ENCODE peak calls at places on chromosomes 4 and X, in seven cellular contexts. Y is ascending aorta, K is lower lobe of right lung, C is fibroblast of lung, R is tibial artery, U is colonic mucosa, Z is aorta. S is an unnamed sample. For H3K27me3 and H3K4me1, the result is how much of the 10 kb centered on the place peaks cover.

GRCh38 chr4:172287112-172287511 is 473.9 kb downstream of the GALNTL6 start:
- DNase-seq in Y (no peak), K (no peak), C (no peak), R (no peak), U (no peak), Z (no peak), S (no peak)

GRCh38 chrX:75746891-75747639 is 38.0 kb downstream of the MAGEE2 start:
- DNase-seq in Y (no peak), K (peak), C (peak), R (no peak), U (peak), Z (peak), S (no peak)

GRCh38 chr4:83219344-83219990 is 65.1 kb downstream of the COQ2 start:
- DNase-seq in Y (no peak), K (peak), C (no peak), R (no peak), U (no peak), Z (no peak), S (peak)

GRCh38 chrX:97039363-97040029 is 155.8 kb downstream of the RPA4 start:
- DNase-seq in Y (no peak), K (no peak), C (peak), R (no peak), U (peak), Z (peak), S (no peak)

GRCh38 chr4:18458465-18458864 is 436.9 kb upstream of the LCORL start:
- DNase-seq in Y (no peak), K (no peak), C (no peak), R (no peak), U (no peak), Z (no peak), S (no peak)

GRCh38 chrX:9627827-9628406 is 137.7 kb downstream of the GPR143 start:
- DNase-seq in Y (no peak), K (no peak), C (peak), R (no peak), U (no peak), Z (no peak), S (no peak)

GRCh38 chr4:8245879-8246833 is 23.4 kb upstream of the HTRA3 start:
- DNase-seq in Y (no peak), K (peak), C (no peak), R (no peak), U (no peak), Z (no peak), S (no peak)

GRCh38 chrX:130109429-130110378 is 593 bp downstream of the ELF4 start:
- DNase-seq in Y (no peak), K (peak), C (peak), R (peak), U (no peak), Z (peak), S (no peak)

GRCh38 chrX:34332336-34332735 is 200.2 kb upstream of the FAM47A start:
- DNase-seq in Y (no peak), K (no peak), C (peak), R (no peak), U (no peak), Z (no peak), S (no peak)

GRCh38 chrX:111098874-111099273 is 2.9 kb downstream of the PAK3 start:
- DNase-seq in Y (no peak), K (peak), C (peak), R (peak), U (peak), Z (peak), S (no peak)

GRCh38 chr4:7890635-7891393 is 48.8 kb downstream of the AFAP1 start:
- DNase-seq in Y (no peak), K (no peak), C (peak), R (no peak), U (no peak), Z (no peak), S (no peak)

GRCh38 chr4:3299122-3299521 is 6.3 kb downstream of the RGS12 start:
- DNase-seq in Y (no peak), K (no peak), C (no peak), R (no peak), U (peak), Z (peak), S (no peak)
- H3K27me3 ChIP-seq in Y (under half), K (under half), C (under half), R (under half), U (under half), Z (under half), S (under half)

DNA sequence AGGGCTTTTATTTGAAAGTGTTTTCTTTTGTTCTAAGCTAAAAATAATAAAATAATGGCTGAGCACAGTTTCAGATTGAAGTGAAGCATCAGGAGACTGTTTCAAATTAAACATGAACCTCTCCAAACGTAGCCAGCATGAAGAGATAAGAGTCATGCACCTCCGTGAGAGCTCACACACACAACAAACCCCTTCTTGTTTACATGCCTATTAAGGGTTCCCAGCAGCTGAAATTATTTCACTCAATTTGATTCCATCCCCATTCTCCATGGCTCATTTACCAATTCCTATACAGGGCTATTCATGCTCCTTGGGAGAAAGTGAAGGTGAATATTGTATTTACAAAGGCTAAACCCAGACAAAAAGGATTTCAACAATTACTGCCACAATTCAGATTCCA is 954.1 kb upstream of the INTU start:
- DNase-seq in Y (no peak), K (no peak), C (no peak), R (no peak), U (no peak), Z (no peak), S (no peak)
- H3K27ac ChIP-seq in Y (no peak), K (no peak), C (no peak), R (no peak), U (no peak), Z (no peak), S (no peak)

GRCh38 chr4:182873726-182874125 is 43.5 kb downstream of the DCTD start:
- DNase-seq in Y (no peak), K (no peak), C (no peak), R (peak), U (no peak), Z (no peak), S (no peak)
- H3K4me1 ChIP-seq in Y (under half), K (under half), C (under half), R (under half), U (under half), Z (under half), S (under half)

GRCh38 chr4:84511703-84512102 is 12.6 kb upstream of the NKX6-1 start:
- DNase-seq in Y (no peak), K (no peak), C (no peak), R (no peak), U (no peak), Z (no peak), S (no peak)
- H3K27me3 ChIP-seq in Y (under half), K (under half), C (under half), R (under half), U (under half), Z (under half), S (under half)

GRCh38 chrX:39519566-39520301 is 578.0 kb downstream of the BCOR start:
- DNase-seq in Y (no peak), K (no peak), C (no peak), R (no peak), U (no peak), Z (no peak), S (no peak)

GRCh38 chrX:39513836-39514235 is 583.9 kb downstream of the BCOR start:
- DNase-seq in Y (no peak), K (no peak), C (no peak), R (no peak), U (no peak), Z (no peak), S (no peak)

GRCh38 chrX:39519213-39519544 is 578.6 kb downstream of the BCOR start:
- DNase-seq in Y (no peak), K (no peak), C (peak), R (no peak), U (no peak), Z (no peak), S (no peak)

GRCh38 chrX:39518451-39519212 is 579.1 kb downstream of the BCOR start:
- DNase-seq in Y (no peak), K (no peak), C (no peak), R (peak), U (no peak), Z (no peak), S (no peak)

GRCh38 chrX:39516399-39516798 is 581.4 kb downstream of the BCOR start:
- DNase-seq in Y (no peak), K (no peak), C (no peak), R (no peak), U (no peak), Z (no peak), S (no peak)
- H3K27ac ChIP-seq in Y (no peak), K (no peak), C (no peak), R (no peak), U (no peak), Z (no peak), S (no peak)

GRCh38 chr4:141898336-141898735 is 262.0 kb downstream of the IL15 start:
- DNase-seq in Y (no peak), K (no peak), C (peak), R (no peak), U (no peak), Z (no peak), S (no peak)
- H3K4me1 ChIP-seq in Y (under half), K (under half), C (under half), R (under half), U (under half), Z (under half), S (under half)

GRCh38 chr4:133149932-133150642 is 993 bp downstream of the PCDH10 start:
- DNase-seq in Y (no peak), K (no peak), C (peak), R (no peak), U (no peak), Z (no peak), S (no peak)
- H3K27me3 ChIP-seq in Y (under half), K (half or more), C (under half), R (under half), U (half or more), Z (under half), S (half or more)

GRCh38 chr4:54657194-54657555 is 582 bp upstream of the KIT start:
- DNase-seq in Y (no peak), K (no peak), C (no peak), R (no peak), U (no peak), Z (no peak), S (no peak)

GRCh38 chr4:54660145-54660535 is 2.4 kb downstream of the KIT start:
- DNase-seq in Y (no peak), K (no peak), C (no peak), R (no peak), U (no peak), Z (no peak), S (no peak)

GRCh38 chr4:54659213-54660144 is 1.7 kb downstream of the KIT start:
- DNase-seq in Y (no peak), K (no peak), C (peak), R (no peak), U (no peak), Z (no peak), S (no peak)

GRCh38 chr4:54658321-54659093 is 750 bp downstream of the KIT start:
- DNase-seq in Y (no peak), K (peak), C (peak), R (peak), U (peak), Z (peak), S (peak)

DNA sequence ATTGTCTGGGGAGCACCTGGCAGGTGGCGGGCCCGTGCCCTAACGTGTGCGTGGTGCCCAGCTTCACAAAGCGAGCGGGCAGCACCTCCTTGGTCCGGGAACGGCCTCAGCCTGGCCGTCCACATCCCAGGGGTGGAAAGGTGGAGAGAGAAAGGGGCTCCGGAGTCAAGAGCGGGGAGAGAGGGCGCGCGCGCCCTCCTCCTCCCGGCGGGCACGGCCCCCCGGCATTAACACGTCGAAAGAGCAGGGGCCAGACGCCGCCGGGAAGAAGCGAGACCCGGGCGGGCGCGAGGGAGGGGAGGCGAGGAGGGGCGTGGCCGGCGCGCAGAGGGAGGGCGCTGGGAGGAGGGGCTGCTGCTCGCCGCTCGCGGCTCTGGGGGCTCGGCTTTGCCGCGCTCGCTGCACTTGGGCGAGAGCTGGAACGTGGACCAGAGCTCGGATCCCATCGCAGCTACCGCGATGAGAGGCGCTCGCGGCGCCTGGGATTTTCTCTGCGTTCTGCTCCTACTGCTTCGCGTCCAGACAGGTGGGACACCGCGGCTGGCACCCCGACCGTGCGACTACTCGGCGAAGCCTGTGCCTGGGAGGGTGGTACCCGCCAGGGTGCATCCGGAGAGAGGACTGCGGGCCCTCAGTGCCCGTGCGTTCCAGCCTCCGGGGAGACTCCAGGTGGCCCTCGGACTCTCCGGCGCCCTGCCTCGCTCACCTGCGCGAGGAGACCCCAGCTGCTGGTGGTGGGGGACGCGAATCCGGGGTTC is at the start of gene KIT:
- DNase-seq in Y (no peak), K (peak), C (peak), R (peak), U (peak), Z (peak), S (peak)
- H3K27ac ChIP-seq in Y (peak), K (peak), C (no peak), R (peak), U (no peak), Z (no peak), S (peak)